ENCODE peak calls at places on chromosomes 6 and 20, in five cellular contexts. G is pancreas, U is tibial artery, X is sigmoid colon, B is cardiac muscle cell. T is an unnamed sample. For H3K4me1, H3K27me3 and H3K9me3, the result is how much of the 10 kb centered on the place peaks cover.

GRCh38 chr6:116105247-116105646 is 4.6 kb downstream of the NT5DC1 start:
- DNase-seq in G (no peak), U (no peak), X (no peak), B (no peak), T (no peak)

GRCh38 chr6:132830236-132830799 is 15.9 kb downstream of the RPS12 start:
- DNase-seq in G (no peak), U (no peak), X (no peak), B (peak), T (no peak)

GRCh38 chr6:150987855-150988484 is 122.5 kb downstream of the MTHFD1L start:
- DNase-seq in G (no peak), U (no peak), X (no peak), B (no peak), T (no peak)

GRCh38 chr6:20056350-20056992 is 155.8 kb downstream of the MBOAT1 start:
- DNase-seq in G (no peak), U (no peak), X (no peak), B (peak), T (no peak)

GRCh38 chr6:170186006-170186908 is 104.6 kb downstream of the DLL1 start:
- DNase-seq in G (no peak), U (no peak), X (no peak), B (no peak), T (no peak)

GRCh38 chr20:15265910-15266309 is 928.5 kb upstream of the FLRT3 start:
- DNase-seq in G (no peak), U (no peak), X (no peak), B (no peak), T (no peak)

GRCh38 chr6:56343295-56343694 is 95.9 kb upstream of the COL21A1 start:
- DNase-seq in G (no peak), U (no peak), X (no peak), B (no peak), T (no peak)

GRCh38 chr20:36720510-36720909 is 25.4 kb downstream of the NDRG3 start:
- DNase-seq in G (no peak), U (no peak), X (no peak), B (peak), T (no peak)

GRCh38 chr6:166494757-166495486 is 91.6 kb downstream of the RAMACL start:
- DNase-seq in G (no peak), U (peak), X (peak), B (no peak), T (no peak)

GRCh38 chr6:10048370-10049297 is 366.2 kb downstream of the TFAP2A start:
- DNase-seq in G (no peak), U (no peak), X (no peak), B (no peak), T (no peak)

GRCh38 chr6:90611996-90612690 is 25.3 kb upstream of the MAP3K7 start:
- DNase-seq in G (no peak), U (no peak), X (no peak), B (no peak), T (no peak)

GRCh38 chr6:116511424-116512131 is at the start of gene CALHM5:
- DNase-seq in G (no peak), U (peak), X (peak), B (peak), T (peak)

GRCh38 chr6:15247750-15248450 is 2.0 kb downstream of the JARID2 start:
- DNase-seq in G (peak), U (peak), X (peak), B (peak), T (peak)

GRCh38 chr6:33927551-33927950 is 123.7 kb upstream of the MLN start:
- DNase-seq in G (no peak), U (no peak), X (peak), B (peak), T (no peak)

GRCh38 chr6:7271205-7271534 is 41.8 kb downstream of the SSR1 start:
- DNase-seq in G (no peak), U (peak), X (peak), B (no peak), T (no peak)

GRCh38 chr6:79071547-79071946 is 6.5 kb downstream of the PHIP start:
- DNase-seq in G (no peak), U (no peak), X (no peak), B (no peak), T (no peak)
- H3K4me1 ChIP-seq in G (under half), U (under half), X (half or more), B (under half), T (half or more)

GRCh38 chr20:44714701-44715494 is at the start of gene CCN5:
- DNase-seq in G (peak), U (peak), X (peak), B (peak), T (peak)

GRCh38 chr20:44711237-44711636 is 3.9 kb upstream of the CCN5 start:
- DNase-seq in G (no peak), U (peak), X (no peak), B (peak), T (peak)

GRCh38 chr20:44715495-44716308 is 533 bp downstream of the CCN5 start:
- DNase-seq in G (no peak), U (no peak), X (peak), B (no peak), T (no peak)

GRCh38 chr20:44716309-44717106 is 1.3 kb downstream of the CCN5 start:
- DNase-seq in G (no peak), U (no peak), X (peak), B (no peak), T (no peak)

DNA sequence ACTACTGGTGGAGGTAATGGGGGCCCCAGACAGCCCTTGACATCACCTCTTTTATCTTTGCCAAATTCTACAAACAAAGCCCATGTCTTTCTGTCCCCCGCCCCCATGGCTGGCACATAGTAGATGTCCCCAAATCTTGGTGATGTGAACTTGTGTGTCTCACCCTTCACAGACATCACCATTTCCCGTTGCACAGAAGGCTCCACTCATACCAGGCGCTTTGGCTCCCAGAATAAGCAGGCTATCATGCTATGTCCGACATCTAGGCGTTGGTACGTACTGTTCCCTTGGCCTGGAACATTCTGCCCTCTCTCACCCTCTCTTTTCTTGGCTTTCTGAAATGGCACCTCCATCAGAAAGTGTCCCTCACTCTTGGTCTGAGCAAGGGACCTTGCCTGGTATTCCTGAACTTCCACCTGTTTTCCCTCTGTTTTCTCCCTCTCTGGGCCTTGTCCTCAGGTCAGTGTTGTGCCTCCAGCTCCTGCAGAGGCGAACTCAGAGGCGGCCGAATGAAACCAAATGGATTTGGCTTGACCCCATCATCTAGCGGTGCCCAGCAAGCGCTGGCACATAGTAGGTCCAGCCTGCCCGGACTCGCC is 968 bp upstream of the CCN5 start:
- DNase-seq in G (no peak), U (peak), X (peak), B (no peak), T (no peak)
- H3K27me3 ChIP-seq in G (under half), U (under half), X (under half), B (under half), T (under half)

GRCh38 chr20:18991012-18991411 is 177.4 kb downstream of the SCP2D1 start:
- DNase-seq in G (no peak), U (no peak), X (no peak), B (no peak), T (no peak)

GRCh38 chr20:18989736-18990474 is 176.3 kb downstream of the SCP2D1 start:
- DNase-seq in G (no peak), U (peak), X (peak), B (no peak), T (no peak)

GRCh38 chr20:18986895-18987580 is 173.5 kb downstream of the SCP2D1 start:
- DNase-seq in G (no peak), U (no peak), X (peak), B (no peak), T (no peak)

GRCh38 chr20:18987781-18988360 is 174.3 kb downstream of the SCP2D1 start:
- DNase-seq in G (no peak), U (no peak), X (no peak), B (no peak), T (no peak)

DNA sequence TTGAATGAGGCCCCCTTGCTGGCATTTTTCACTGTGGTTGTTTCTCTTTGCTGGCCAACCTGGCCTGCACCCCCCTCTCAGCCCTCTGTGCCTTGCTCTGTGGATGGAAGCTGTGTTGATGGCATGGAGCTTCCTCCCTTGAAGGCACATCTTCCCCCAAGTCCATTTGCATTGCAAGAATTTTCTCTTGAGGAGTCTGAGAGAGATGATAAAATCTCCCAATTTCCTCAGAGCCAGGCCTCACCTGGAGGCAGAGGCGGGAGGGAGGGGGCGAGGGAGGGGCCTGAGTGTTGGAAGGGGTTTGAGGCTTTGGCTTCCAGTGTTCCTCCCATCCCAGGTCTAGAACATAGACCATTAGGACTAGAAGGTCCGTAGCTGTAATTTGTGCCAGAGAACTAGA is 175.1 kb downstream of the SCP2D1 start:
- DNase-seq in G (no peak), U (no peak), X (no peak), B (no peak), T (no peak)
- H3K9me3 ChIP-seq in G (under half), U (under half), X (under half), B (under half), T (under half)

GRCh38 chr6:85452441-85452881 is 2.6 kb downstream of the NT5E start:
- DNase-seq in G (no peak), U (no peak), X (no peak), B (peak), T (no peak)

GRCh38 chr6:85449388-85449817 is 480 bp upstream of the NT5E start:
- DNase-seq in G (no peak), U (no peak), X (peak), B (peak), T (peak)

GRCh38 chr6:85449818-85450577 is at the start of gene NT5E:
- DNase-seq in G (peak), U (peak), X (peak), B (peak), T (peak)

GRCh38 chr6:85451586-85452306 is 1.9 kb downstream of the NT5E start:
- DNase-seq in G (no peak), U (no peak), X (no peak), B (no peak), T (no peak)

DNA sequence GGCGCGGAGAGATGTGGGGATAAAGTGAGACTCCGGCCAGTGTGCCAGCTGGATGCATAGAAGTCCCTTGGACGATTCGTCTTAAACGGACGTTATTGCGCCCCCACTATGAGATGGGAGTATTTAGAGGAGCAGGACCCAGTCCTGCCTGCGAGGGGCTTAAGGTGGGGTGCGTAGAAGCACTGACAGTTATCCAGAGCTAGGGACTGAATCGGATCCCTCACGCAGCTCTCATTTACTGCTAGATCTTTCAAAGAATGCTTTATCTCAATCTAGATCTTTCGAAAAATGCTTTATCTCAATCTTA is 648 bp downstream of the NT5E start:
- DNase-seq in G (no peak), U (no peak), X (no peak), B (no peak), T (no peak)
- H3K4me1 ChIP-seq in G (under half), U (under half), X (under half), B (under half), T (under half)

GRCh38 chr6:3977875-3978711 is 100.8 kb downstream of the FAM217A start:
- DNase-seq in G (no peak), U (no peak), X (peak), B (peak), T (peak)
- H3K27me3 ChIP-seq in G (under half), U (under half), X (under half), B (under half), T (under half)

GRCh38 chr6:27114792-27115191 is 132.7 kb upstream of the PRSS16 start:
- DNase-seq in G (no peak), U (no peak), X (no peak), B (no peak), T (no peak)
- H3K9me3 ChIP-seq in G (under half), U (under half), X (under half), B (under half), T (under half)

GRCh38 chr6:139547082-139547776 is 172.8 kb upstream of the CITED2 start:
- DNase-seq in G (no peak), U (no peak), X (no peak), B (no peak), T (no peak)

GRCh38 chr6:139549561-139550070 is 175.2 kb upstream of the CITED2 start:
- DNase-seq in G (no peak), U (no peak), X (no peak), B (no peak), T (no peak)

GRCh38 chr6:139544699-139545052 is 170.2 kb upstream of the CITED2 start:
- DNase-seq in G (no peak), U (no peak), X (no peak), B (no peak), T (no peak)

GRCh38 chr6:139545474-139546116 is 171.1 kb upstream of the CITED2 start:
- DNase-seq in G (no peak), U (no peak), X (no peak), B (no peak), T (no peak)

GRCh38 chr6:139546117-139546495 is 171.7 kb upstream of the CITED2 start:
- DNase-seq in G (no peak), U (no peak), X (no peak), B (no peak), T (no peak)
- H3K4me1 ChIP-seq in G (under half), U (under half), X (under half), B (under half), T (under half)

GRCh38 chr20:59336551-59336950 is 36.1 kb downstream of the EDN3 start:
- DNase-seq in G (no peak), U (no peak), X (no peak), B (no peak), T (no peak)
- H3K27me3 ChIP-seq in G (under half), U (under half), X (under half), B (half or more), T (under half)

GRCh38 chr6:3079700-3080099 is 11.4 kb downstream of the RIPK1 start:
- DNase-seq in G (no peak), U (no peak), X (no peak), B (no peak), T (no peak)
- H3K9me3 ChIP-seq in G (under half), U (under half), X (under half), B (under half), T (under half)

T was measured in heart left ventricle.